ENCODE peak calls at places on chromosomes 5 and 9, in four cellular contexts. One of them, this sample, is unnamed.

GRCh38 chr5:145243016-145243415 is 592.1 kb downstream of the PRELID2 start:
- DNase-seq in GM12878: no peak
- DNase-seq in H1: no peak
- DNase-seq in K562: no peak
- DNase-seq in this sample: no peak

GRCh38 chr5:168978015-168978414 is 322.9 kb downstream of the SLIT3 start:
- DNase-seq in H1: no peak
- DNase-seq in K562: no peak
- DNase-seq in GM12878: no peak
- DNase-seq in this sample: no peak

GRCh38 chr9:76699966-76700365 is 64.3 kb upstream of the PCA3 start:
- DNase-seq in K562: no peak
- DNase-seq in H1: no peak
- DNase-seq in GM12878: no peak
- DNase-seq in this sample: no peak

GRCh38 chr9:8718121-8718725 is 918.6 kb upstream of the DMAC1 start:
- DNase-seq in GM12878: no peak
- DNase-seq in K562: no peak
- DNase-seq in H1: no peak
- DNase-seq in this sample: no peak

GRCh38 chr9:128969491-128969890 is 22.0 kb downstream of the NUP188 start:
- DNase-seq in K562: no peak
- DNase-seq in H1: no peak
- DNase-seq in GM12878: no peak
- DNase-seq in this sample: no peak

GRCh38 chr5:160787247-160787646 is 64.8 kb downstream of the ATP10B start:
- DNase-seq in GM12878: peak; percentile 17
- DNase-seq in K562: no peak
- DNase-seq in H1: peak; percentile 15
- DNase-seq in this sample: peak; percentile 9

GRCh38 chr9:101388507-101388993 is 3.7 kb upstream of the BAAT start:
- DNase-seq in K562: no peak
- DNase-seq in H1: no peak
- DNase-seq in GM12878: no peak
- DNase-seq in this sample: peak; percentile 73

GRCh38 chr9:96064838-96065481 is 189.5 kb downstream of the ERCC6L2 start:
- DNase-seq in GM12878: no peak
- DNase-seq in H1: no peak
- DNase-seq in K562: no peak
- DNase-seq in this sample: no peak

GRCh38 chr9:76371901-76372300 is 22.3 kb downstream of the RFK start:
- DNase-seq in GM12878: no peak
- DNase-seq in K562: no peak
- DNase-seq in H1: no peak
- DNase-seq in this sample: no peak

GRCh38 chr9:116048072-116048471 is 105.5 kb upstream of the PAPPA start:
- DNase-seq in K562: no peak
- DNase-seq in GM12878: no peak
- DNase-seq in H1: no peak
- DNase-seq in this sample: no peak

GRCh38 chr5:179858241-179858585 is 404 bp downstream of the MRNIP start:
- DNase-seq in H1: no peak
- DNase-seq in GM12878: peak; percentile 7
- DNase-seq in K562: peak; percentile 65
- DNase-seq in this sample: peak; percentile 17

GRCh38 chr9:127970401-127971313 is 10.1 kb downstream of the EEIG1 start:
- DNase-seq in H1: no peak
- DNase-seq in GM12878: peak; percentile 95
- DNase-seq in K562: no peak
- DNase-seq in this sample: no peak

GRCh38 chr9:77981332-77981731 is 50.3 kb downstream of the GNAQ start:
- DNase-seq in H1: no peak
- DNase-seq in GM12878: no peak
- DNase-seq in K562: peak; percentile 13
- DNase-seq in this sample: no peak

GRCh38 chr9:20382460-20383071 is 239.7 kb downstream of the MLLT3 start:
- DNase-seq in GM12878: no peak
- DNase-seq in K562: no peak
- DNase-seq in H1: no peak
- DNase-seq in this sample: peak; percentile 74

GRCh38 chr5:65157906-65158603 is 323.7 kb downstream of the ADAMTS6 start:
- DNase-seq in GM12878: no peak
- DNase-seq in K562: no peak
- DNase-seq in H1: no peak
- DNase-seq in this sample: peak; percentile 2

GRCh38 chr5:77272206-77272605 is 61.7 kb downstream of the PDE8B start:
- DNase-seq in H1: no peak
- DNase-seq in K562: no peak
- DNase-seq in GM12878: no peak
- DNase-seq in this sample: no peak

GRCh38 chr9:93256878-93257807 is 73.2 kb downstream of the WNK2 start:
- DNase-seq in H1: no peak
- DNase-seq in K562: no peak
- DNase-seq in GM12878: no peak
- DNase-seq in this sample: no peak

GRCh38 chr9:93254061-93254481 is 70.1 kb downstream of the WNK2 start:
- DNase-seq in K562: no peak
- DNase-seq in H1: no peak
- DNase-seq in GM12878: no peak
- DNase-seq in this sample: no peak

GRCh38 chr9:93257808-93258331 is 73.9 kb downstream of the WNK2 start:
- DNase-seq in GM12878: no peak
- DNase-seq in K562: no peak
- DNase-seq in H1: no peak
- DNase-seq in this sample: no peak

GRCh38 chr9:93254806-93255519 is 71.0 kb downstream of the WNK2 start:
- DNase-seq in H1: no peak
- DNase-seq in GM12878: no peak
- DNase-seq in K562: no peak
- DNase-seq in this sample: no peak

GRCh38 chr9:93255994-93256877 is 72.3 kb downstream of the WNK2 start:
- DNase-seq in GM12878: no peak
- DNase-seq in K562: no peak
- DNase-seq in H1: no peak
- DNase-seq in this sample: no peak
- TF ChIP-seq HDAC6 in GM12878: no peak
- TF ChIP-seq HDAC6 in K562: no peak
- TF ChIP-seq HDAC6 in H1: no peak
- TF ChIP-seq HDAC6 in this sample: no peak

GRCh38 chr5:132180134-132180745 is 47.4 kb downstream of the P4HA2 start:
- DNase-seq in K562: peak; percentile 74
- DNase-seq in GM12878: no peak
- DNase-seq in H1: no peak
- DNase-seq in this sample: peak; percentile 18

GRCh38 chr5:132179410-132179809 is 48.2 kb downstream of the P4HA2 start:
- DNase-seq in K562: no peak
- DNase-seq in GM12878: no peak
- DNase-seq in H1: no peak
- DNase-seq in this sample: no peak

GRCh38 chr5:132182366-132183040 is 45.1 kb downstream of the P4HA2 start:
- DNase-seq in H1: no peak
- DNase-seq in GM12878: no peak
- DNase-seq in K562: no peak
- DNase-seq in this sample: no peak

GRCh38 chr5:132183723-132184122 is 43.9 kb downstream of the P4HA2 start:
- DNase-seq in K562: no peak
- DNase-seq in GM12878: no peak
- DNase-seq in H1: no peak
- DNase-seq in this sample: no peak

GRCh38 chr5:132181011-132181629 is 46.5 kb downstream of the P4HA2 start:
- DNase-seq in H1: no peak
- DNase-seq in GM12878: no peak
- DNase-seq in K562: peak; percentile 93
- DNase-seq in this sample: no peak
- TF ChIP-seq HDAC6 in H1: no peak
- TF ChIP-seq HDAC6 in GM12878: no peak
- TF ChIP-seq HDAC6 in K562: no peak
- TF ChIP-seq HDAC6 in this sample: no peak

GRCh38 chr9:90556897-90557296 is 85.7 kb downstream of the DIRAS2 start:
- DNase-seq in H1: no peak
- DNase-seq in GM12878: no peak
- DNase-seq in K562: no peak
- DNase-seq in this sample: peak; percentile 7
- TF ChIP-seq HDAC6 in H1: no peak
- TF ChIP-seq HDAC6 in GM12878: no peak
- TF ChIP-seq HDAC6 in K562: no peak
- TF ChIP-seq HDAC6 in this sample: no peak

GRCh38 chr5:57750891-57751290 is 268.3 kb upstream of the ACTBL2 start:
- DNase-seq in GM12878: no peak
- DNase-seq in K562: no peak
- DNase-seq in H1: no peak
- DNase-seq in this sample: no peak
- TF ChIP-seq HDAC6 in GM12878: no peak
- TF ChIP-seq HDAC6 in K562: no peak
- TF ChIP-seq HDAC6 in H1: no peak
- TF ChIP-seq HDAC6 in this sample: no peak

GRCh38 chr5:167284491-167284890 is 1007.0 kb upstream of the WWC1 start:
- DNase-seq in K562: no peak
- DNase-seq in GM12878: no peak
- DNase-seq in H1: no peak
- DNase-seq in this sample: no peak
- TF ChIP-seq HDAC6 in K562: no peak
- TF ChIP-seq HDAC6 in GM12878: no peak
- TF ChIP-seq HDAC6 in H1: no peak
- TF ChIP-seq HDAC6 in this sample: no peak

DNA sequence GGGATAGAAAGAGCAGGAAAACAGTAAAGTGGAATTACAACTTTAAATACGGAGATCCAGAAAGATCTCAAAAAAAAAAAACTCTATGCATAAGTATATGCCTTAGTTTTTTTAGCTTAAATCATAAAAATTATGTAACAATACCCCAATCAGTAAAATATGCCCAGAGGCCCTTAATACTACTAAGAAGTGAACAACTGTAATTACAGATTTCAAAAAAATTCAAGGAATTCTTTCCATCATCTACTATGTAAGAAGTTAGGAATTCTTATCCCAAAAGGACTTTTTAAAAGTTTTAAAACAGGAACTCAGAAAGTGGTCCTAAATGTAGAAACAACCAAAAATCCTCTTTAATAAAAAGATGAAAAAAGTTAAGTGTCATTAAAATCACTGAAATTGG is 111.3 kb downstream of the SSBP2 start:
- DNase-seq in GM12878: no peak
- DNase-seq in H1: no peak
- DNase-seq in K562: no peak
- DNase-seq in this sample: no peak
- TF ChIP-seq HDAC6 in GM12878: no peak
- TF ChIP-seq HDAC6 in H1: no peak
- TF ChIP-seq HDAC6 in K562: no peak
- TF ChIP-seq HDAC6 in this sample: no peak

GRCh38 chr9:120910643-120911042 is 16.0 kb downstream of the TRAF1 start:
- DNase-seq in H1: no peak
- DNase-seq in GM12878: no peak
- DNase-seq in K562: no peak
- DNase-seq in this sample: no peak
- TF ChIP-seq HDAC6 in H1: no peak
- TF ChIP-seq HDAC6 in GM12878: no peak
- TF ChIP-seq HDAC6 in K562: no peak
- TF ChIP-seq HDAC6 in this sample: no peak

GRCh38 chr5:95027775-95028174 is 257.1 kb downstream of the MCTP1 start:
- DNase-seq in K562: no peak
- DNase-seq in GM12878: no peak
- DNase-seq in H1: no peak
- DNase-seq in this sample: no peak
- TF ChIP-seq HDAC6 in K562: no peak
- TF ChIP-seq HDAC6 in GM12878: no peak
- TF ChIP-seq HDAC6 in H1: no peak
- TF ChIP-seq HDAC6 in this sample: no peak

GRCh38 chr9:130660683-130661460 is 3.5 kb upstream of the PRDM12 start:
- DNase-seq in K562: no peak
- DNase-seq in H1: no peak
- DNase-seq in GM12878: no peak
- DNase-seq in this sample: no peak
- TF ChIP-seq HDAC6 in K562: no peak
- TF ChIP-seq HDAC6 in H1: no peak
- TF ChIP-seq HDAC6 in GM12878: no peak
- TF ChIP-seq HDAC6 in this sample: no peak

GRCh38 chr5:154284433-154284832 is 93.9 kb downstream of the GALNT10 start:
- DNase-seq in GM12878: peak; percentile 68
- DNase-seq in K562: no peak
- DNase-seq in H1: no peak
- DNase-seq in this sample: no peak

GRCh38 chr5:154288145-154288544 is 97.6 kb downstream of the GALNT10 start:
- DNase-seq in K562: no peak
- DNase-seq in H1: no peak
- DNase-seq in GM12878: no peak
- DNase-seq in this sample: peak; percentile 16

GRCh38 chr5:154285661-154286408 is 95.3 kb downstream of the GALNT10 start:
- DNase-seq in H1: no peak
- DNase-seq in K562: no peak
- DNase-seq in GM12878: no peak
- DNase-seq in this sample: peak; percentile 52

GRCh38 chr5:154286557-154286956 is 96.0 kb downstream of the GALNT10 start:
- DNase-seq in GM12878: no peak
- DNase-seq in K562: no peak
- DNase-seq in H1: no peak
- DNase-seq in this sample: peak; percentile 44

GRCh38 chr5:154287136-154287535 is 96.6 kb downstream of the GALNT10 start:
- DNase-seq in GM12878: no peak
- DNase-seq in H1: peak; percentile 38
- DNase-seq in K562: no peak
- DNase-seq in this sample: peak; percentile 80
- TF ChIP-seq HDAC6 in GM12878: no peak
- TF ChIP-seq HDAC6 in H1: no peak
- TF ChIP-seq HDAC6 in K562: no peak
- TF ChIP-seq HDAC6 in this sample: no peak